ENCODE peak calls at places on chromosomes 13 and 19, in five cellular contexts. O is RWPE1; P is T-helper 1 cell; W is stimulated activated CD8-positive, alpha-beta memory T cell treated with anti-CD3 and anti-CD28 coated beads, Interleukin-2, amount 100 ng/mL, for 1 hour; B is GM23338. V is an unnamed sample.

GRCh38 chr13:103282571-103283450 is 216.6 kb upstream of the SLC10A2 start:
- DNase-seq in O (peak; percentile 87), W (no peak), B (no peak), P (no peak), V (peak; percentile 74)

GRCh38 chr19:919157-920050 is 2.3 kb downstream of the KISS1R start:
- DNase-seq in P (peak; percentile 38), W (no peak), B (peak; percentile 75), O (no peak), V (no peak)

GRCh38 chr13:107531180-107531579 is 684.2 kb downstream of the LIG4 start:
- DNase-seq in W (no peak), P (no peak), B (no peak), O (no peak), V (no peak)

GRCh38 chr13:78326608-78327007 is 276.7 kb downstream of the POU4F1 start:
- DNase-seq in O (peak; percentile 8), P (no peak), B (no peak), W (no peak), V (no peak)

GRCh38 chr19:9850235-9850959 is 15.3 kb downstream of the PIN1 start:
- DNase-seq in B (peak; percentile 45), P (no peak), W (no peak), O (no peak), V (no peak)

GRCh38 chr19:30371960-30372824 is at the start of gene ZNF536:
- DNase-seq in W (no peak), B (no peak), O (no peak), P (no peak), V (no peak)

GRCh38 chr19:46840157-46840942 is 10.3 kb downstream of the AP2S1 start:
- DNase-seq in B (peak; percentile 90), W (peak; percentile 24), O (no peak), P (peak; percentile 73), V (peak; percentile 83)

GRCh38 chr19:48719263-48720171 is at the start of gene MAMSTR:
- DNase-seq in P (no peak), O (no peak), W (no peak), B (peak; percentile 35), V (no peak)

GRCh38 chr19:1250374-1251232 is 2.2 kb downstream of the MIDN start:
- DNase-seq in P (peak; percentile 61), O (no peak), B (peak; percentile 81), W (no peak), V (peak; percentile 76)

V was measured in EH.